ENCODE peak calls at places on chromosomes 2 and 18, in nine cellular contexts. A, B, J, K, N, S, G, L and I are unnamed samples.

GRCh38 chr2:145626301-145626700 is 1106.4 kb upstream of the ZEB2 start:
- DNase-seq in A (no peak), B (no peak), J (no peak), K (no peak), N (no peak), S (no peak), G (no peak), L (no peak), I (no peak)

GRCh38 chr2:211367711-211368110 is 811.3 kb downstream of the CPS1 start:
- DNase-seq in A (no peak), B (no peak), J (no peak), K (no peak), N (no peak), S (no peak), G (no peak), L (no peak), I (no peak)

GRCh38 chr2:239566995-239567580 is 166.3 kb upstream of the HDAC4 start:
- DNase-seq in A (no peak), B (no peak), J (no peak), K (no peak), N (no peak), S (no peak), G (no peak), L (no peak), I (no peak)

GRCh38 chr2:121910139-121910538 is 154.7 kb downstream of the TSN start:
- DNase-seq in A (no peak), B (no peak), J (no peak), K (no peak), N (no peak), S (no peak), G (no peak), L (no peak), I (no peak)

GRCh38 chr2:219254590-219255219 is 987 bp upstream of the TUBA4A start:
- DNase-seq in A (no peak), B (no peak), J (no peak), K (no peak), N (no peak), S (no peak), G (no peak), L (no peak), I (no peak)

GRCh38 chr18:63238711-63239110 is 80.9 kb downstream of the BCL2 start:
- DNase-seq in A (no peak), B (no peak), J (no peak), K (no peak), N (no peak), S (no peak), G (no peak), L (no peak), I (no peak)

GRCh38 chr2:214341636-214342035 is 69.2 kb upstream of the VWC2L start:
- DNase-seq in A (no peak), B (no peak), J (no peak), K (no peak), N (no peak), S (no peak), G (no peak), L (no peak), I (no peak)

GRCh38 chr2:238163494-238164198 is 4.9 kb downstream of the ERFE start:
- DNase-seq in A (no peak), B (peak), J (peak), K (no peak), N (no peak), S (no peak), G (no peak), L (no peak), I (no peak)

GRCh38 chr2:121173112-121173511 is 111.9 kb downstream of the TFCP2L1 start:
- DNase-seq in A (no peak), B (no peak), J (peak), K (no peak), N (no peak), S (no peak), G (peak), L (no peak), I (no peak)

GRCh38 chr2:159903404-159904126 is 105.6 kb upstream of the CD302 start:
- DNase-seq in A (no peak), B (no peak), J (no peak), K (no peak), N (peak), S (no peak), G (no peak), L (no peak), I (peak)

GRCh38 chr2:72931280-72931910 is 14.1 kb downstream of the EMX1 start:
- DNase-seq in A (no peak), B (peak), J (peak), K (no peak), N (no peak), S (no peak), G (peak), L (no peak), I (no peak)

GRCh38 chr2:206160124-206160806 is 570 bp downstream of the EEF1B2 start:
- DNase-seq in A (no peak), B (no peak), J (no peak), K (peak), N (peak), S (no peak), G (no peak), L (peak), I (peak)

GRCh38 chr18:2935438-2936192 is 77.3 kb downstream of the LPIN2 start:
- DNase-seq in A (no peak), B (no peak), J (no peak), K (no peak), N (no peak), S (no peak), G (no peak), L (no peak), I (no peak)

GRCh38 chr2:153299809-153300208 is 178.8 kb downstream of the RPRM start:
- DNase-seq in A (no peak), B (no peak), J (no peak), K (no peak), N (no peak), S (no peak), G (no peak), L (no peak), I (no peak)

GRCh38 chr2:215758691-215759090 is 254.7 kb downstream of the MREG start:
- DNase-seq in A (no peak), B (no peak), J (no peak), K (no peak), N (no peak), S (no peak), G (no peak), L (no peak), I (no peak)

GRCh38 chr2:21770787-21771186 is 647.0 kb downstream of the TDRD15 start:
- DNase-seq in A (no peak), B (no peak), J (no peak), K (no peak), N (no peak), S (no peak), G (no peak), L (no peak), I (no peak)

GRCh38 chr2:21773168-21773567 is 649.4 kb downstream of the TDRD15 start:
- DNase-seq in A (no peak), B (no peak), J (no peak), K (no peak), N (no peak), S (no peak), G (no peak), L (no peak), I (no peak)

GRCh38 chr2:21774691-21775090 is 650.9 kb downstream of the TDRD15 start:
- DNase-seq in A (no peak), B (no peak), J (no peak), K (no peak), N (no peak), S (no peak), G (no peak), L (no peak), I (no peak)

DNA sequence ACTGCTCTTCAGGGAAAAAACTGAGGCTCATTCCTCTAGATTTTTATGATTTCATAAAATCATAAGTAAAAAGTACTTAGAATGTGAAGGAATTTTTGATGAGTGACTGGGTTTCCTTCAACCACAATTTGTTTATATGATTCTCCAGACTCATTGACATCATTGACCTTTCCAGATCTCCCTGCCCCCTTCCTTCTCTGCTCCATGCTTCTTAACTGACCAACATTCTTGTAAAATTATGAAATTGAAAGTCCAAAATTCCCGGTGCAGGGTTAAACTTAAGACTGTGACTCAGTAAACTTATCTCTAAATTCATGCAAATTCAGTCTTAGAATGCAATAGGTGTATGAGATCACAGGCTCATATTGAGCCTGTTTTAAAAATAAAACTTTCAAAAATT is 648.9 kb downstream of the TDRD15 start:
- DNase-seq in A (no peak), B (no peak), J (no peak), K (no peak), N (no peak), S (no peak), G (no peak), L (no peak), I (no peak)
- TF ChIP-seq EP300 in A (no peak), B (no peak), J (no peak), K (no peak), N (no peak), S (no peak), G (no peak), L (no peak), I (no peak)

DNA sequence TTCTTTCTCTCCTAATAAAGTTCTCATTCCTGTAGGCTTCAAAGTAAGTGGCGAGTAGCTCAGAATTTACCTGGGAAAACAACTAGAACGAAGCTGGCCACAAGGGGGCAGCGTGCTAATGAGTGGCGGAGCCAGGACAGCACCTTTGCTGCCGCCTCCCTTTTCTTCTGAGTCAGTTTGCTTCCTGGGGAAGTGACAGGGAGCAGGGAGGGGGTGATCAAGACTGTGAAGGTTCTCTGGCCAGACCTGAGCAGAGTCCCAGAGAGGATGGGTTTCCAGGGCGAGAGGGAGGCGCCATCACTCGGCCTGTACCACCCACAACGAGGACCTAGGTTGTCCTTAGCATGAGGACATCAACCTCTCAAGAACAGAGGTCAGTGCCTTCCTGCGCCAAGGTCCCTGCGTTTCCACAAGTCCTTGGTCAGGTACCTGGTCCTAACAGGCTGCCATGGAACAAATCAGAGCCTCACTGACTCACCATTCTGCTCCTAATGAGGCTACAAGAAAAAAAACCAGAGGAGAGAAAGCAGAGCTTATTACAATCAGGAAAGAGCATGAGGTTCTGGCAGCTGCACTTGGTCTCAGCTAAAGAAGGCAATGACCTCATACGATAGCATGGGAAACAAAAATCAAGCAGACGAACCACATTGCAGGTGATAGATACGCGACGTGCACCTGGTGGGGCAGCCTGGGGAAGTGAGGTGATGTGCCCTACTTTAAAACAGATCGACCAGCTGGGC is 98.7 kb downstream of the PLB1 start:
- DNase-seq in A (peak), B (peak), J (peak), K (peak), N (peak), S (peak), G (peak), L (peak), I (peak)
- TF ChIP-seq POLR2A in A (no peak), B (no peak), J (no peak), K (no peak), N (peak), S (no peak), G (no peak), L (no peak), I (no peak)

GRCh38 chr2:161063074-161063945 is 96.9 kb upstream of the TANK start:
- DNase-seq in A (peak), B (peak), J (peak), K (peak), N (peak), S (peak), G (peak), L (peak), I (peak)

GRCh38 chr2:161063946-161064306 is 96.3 kb upstream of the TANK start:
- DNase-seq in A (no peak), B (no peak), J (no peak), K (no peak), N (no peak), S (no peak), G (no peak), L (no peak), I (no peak)

GRCh38 chr2:161059388-161059787 is 100.8 kb upstream of the TANK start:
- DNase-seq in A (no peak), B (no peak), J (no peak), K (no peak), N (no peak), S (no peak), G (no peak), L (no peak), I (no peak)

DNA sequence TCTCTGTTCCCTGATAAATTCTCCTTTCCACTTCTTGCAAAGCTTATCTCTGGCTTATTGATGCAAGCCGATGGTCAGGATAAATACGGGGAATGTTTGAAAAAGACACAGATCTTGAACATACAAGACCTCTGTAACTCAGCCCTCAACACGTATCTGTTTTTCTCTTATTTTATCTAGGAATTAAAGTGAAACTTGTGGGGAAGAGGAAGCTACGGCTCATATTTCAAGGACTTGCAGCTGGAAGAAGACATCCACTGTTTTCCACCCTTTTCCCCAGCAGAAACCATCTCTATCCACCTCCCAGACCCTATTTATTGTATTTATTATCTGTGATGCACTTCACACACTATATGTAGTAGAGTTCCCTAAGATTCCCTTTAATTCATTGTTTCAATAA is 98.4 kb upstream of the TANK start:
- DNase-seq in A (no peak), B (no peak), J (no peak), K (no peak), N (no peak), S (no peak), G (no peak), L (no peak), I (no peak)
- TF ChIP-seq EP300 in A (no peak), B (no peak), J (no peak), K (no peak), N (no peak), S (no peak), G (no peak), L (no peak), I (no peak)

GRCh38 chr2:150485114-150485870 is 2.2 kb downstream of the RND3 start:
- DNase-seq in A (peak), B (peak), J (peak), K (no peak), N (peak), S (peak), G (peak), L (peak), I (peak)

GRCh38 chr2:150484461-150484931 is 3.0 kb downstream of the RND3 start:
- DNase-seq in A (no peak), B (no peak), J (no peak), K (no peak), N (no peak), S (no peak), G (peak), L (no peak), I (no peak)

GRCh38 chr2:150486539-150487484 is 655 bp downstream of the RND3 start:
- DNase-seq in A (no peak), B (peak), J (peak), K (no peak), N (peak), S (peak), G (peak), L (no peak), I (peak)

GRCh38 chr2:150487537-150488429 is at the start of gene RND3:
- DNase-seq in A (peak), B (peak), J (peak), K (peak), N (peak), S (peak), G (peak), L (peak), I (peak)

GRCh38 chr2:150485871-150486538 is 1.5 kb downstream of the RND3 start:
- DNase-seq in A (peak), B (peak), J (peak), K (no peak), N (peak), S (peak), G (peak), L (no peak), I (peak)
- TF ChIP-seq POLR2A in A (peak), B (no peak), J (no peak), K (peak), N (peak), S (no peak), G (peak), L (no peak), I (no peak)

DNA sequence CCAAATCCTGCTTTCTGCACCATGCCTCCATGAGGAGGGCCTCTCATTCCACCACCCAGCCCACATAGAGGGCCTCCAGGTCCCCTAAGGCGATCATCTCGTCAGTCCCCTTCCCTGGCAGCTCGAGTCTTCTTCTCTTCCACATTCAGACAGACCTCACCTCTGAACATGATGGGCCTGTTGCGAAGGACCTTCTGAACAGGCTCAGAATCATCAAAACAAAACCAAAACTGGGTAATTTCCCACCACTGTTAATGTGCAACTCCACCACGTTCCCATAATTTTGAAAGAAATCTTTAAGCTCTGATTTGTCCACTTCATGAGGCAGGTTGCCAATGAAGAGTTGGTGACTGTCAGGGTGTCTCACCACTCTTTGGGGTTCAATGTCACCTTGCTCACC is 20.4 kb downstream of the ZRANB3 start:
- DNase-seq in A (no peak), B (no peak), J (no peak), K (no peak), N (no peak), S (no peak), G (no peak), L (no peak), I (no peak)
- TF ChIP-seq EP300 in A (no peak), B (no peak), J (no peak), K (no peak), N (no peak), S (no peak), G (no peak), L (no peak), I (no peak)

GRCh38 chr2:37324786-37325624 is at the start of gene PRKD3:
- DNase-seq in A (peak), B (no peak), J (peak), K (peak), N (peak), S (peak), G (peak), L (peak), I (peak)
- TF ChIP-seq POLR2A in A (no peak), B (peak), J (no peak), K (peak), N (peak), S (peak), G (peak), L (peak), I (no peak)

DNA sequence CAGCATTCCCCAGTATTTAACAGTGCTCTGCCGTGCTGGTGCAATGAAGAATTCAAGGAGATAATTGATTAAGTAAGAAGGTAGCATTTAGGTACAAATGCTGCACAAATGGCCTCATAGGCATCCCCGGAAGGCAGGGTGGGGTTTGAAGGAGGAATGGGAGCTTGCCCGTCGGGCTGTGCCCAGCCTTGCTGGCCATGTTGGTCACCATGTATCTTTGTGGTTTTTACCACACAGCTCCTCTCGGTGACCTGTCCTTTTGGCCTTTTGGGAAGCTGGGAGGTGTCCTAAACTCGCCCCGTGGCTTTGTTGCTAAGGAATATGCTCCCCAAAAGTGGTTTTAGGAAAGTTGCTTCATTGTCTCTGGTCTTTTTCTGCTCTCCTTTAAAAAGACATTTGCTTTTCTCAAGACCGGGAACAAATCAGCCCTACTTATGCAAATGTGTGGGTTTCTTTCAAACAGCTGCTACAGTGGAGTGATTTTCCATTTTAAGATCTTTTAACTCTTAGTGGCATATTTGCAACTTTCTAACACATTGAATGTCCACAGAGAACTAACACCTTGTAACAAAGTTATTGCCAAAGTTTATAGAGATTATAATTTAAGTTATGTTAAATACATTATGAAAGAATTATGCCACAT is 28.8 kb downstream of the SNTG2 start:
- DNase-seq in A (no peak), B (no peak), J (no peak), K (peak), N (no peak), S (no peak), G (no peak), L (no peak), I (no peak)
- TF ChIP-seq EP300 in A (no peak), B (no peak), J (no peak), K (no peak), N (no peak), S (no peak), G (no peak), L (no peak), I (no peak)